ENCODE peak calls at places on chromosome 16, in ten cellular contexts. J is substantia nigra; M is WTC11; O is aorta; L is AG09309; K is globus pallidus; N is stimulated activated naive B cell treated with anti-CD40 and anti-IgM and Interleukin-4, amounts not matched to agents 10 μg/mL and 1 μg/mL and 100 μg/mL, for 72 hours; B is GDM1; D is activated CD8-positive, alpha-beta memory T cell treated with anti-CD3 and anti-CD28 coated beads, Interleukin-2, amount 50 U/mL, for 48 hours; Y is HTR-8/SVneo. S is an unnamed sample.

GRCh38 chr16:1183235-1183907 is 30.5 kb downstream of the CACNA1H start:
- DNase-seq in L (no peak), D (no peak), Y (no peak), B (no peak), M (peak; percentile 33), J (no peak), K (no peak), N (no peak), O (peak; percentile 83), S (no peak)

GRCh38 chr16:1494711-1495110 is 1.6 kb downstream of the TELO2 start:
- DNase-seq in M (no peak), J (no peak), D (no peak), N (no peak), L (no peak), B (no peak), K (no peak), O (peak; percentile 52), Y (no peak), S (no peak)

GRCh38 chr16:12323007-12323699 is 346.6 kb downstream of the SNX29 start:
- DNase-seq in J (no peak), Y (no peak), M (no peak), L (no peak), B (no peak), N (peak; percentile 81), D (peak; percentile 66), O (no peak), K (no peak), S (no peak)

GRCh38 chr16:89170346-89171215 is 967 bp upstream of the CDH15 start:
- DNase-seq in J (no peak), M (peak; percentile 92), K (no peak), O (peak; percentile 49), N (no peak), B (no peak), Y (no peak), D (no peak), L (no peak), S (no peak)

GRCh38 chr16:1580956-1581355 is 30.9 kb downstream of the IFT140 start:
- DNase-seq in L (no peak), K (no peak), M (no peak), N (no peak), J (no peak), D (no peak), Y (no peak), B (no peak), O (no peak), S (no peak)

GRCh38 chr16:66479661-66480264 is 52.7 kb downstream of the BEAN1 start:
- DNase-seq in Y (no peak), L (no peak), B (no peak), M (no peak), O (no peak), D (peak; percentile 53), K (no peak), N (no peak), J (no peak), S (no peak)

GRCh38 chr16:2715519-2715918 is 4.5 kb downstream of the PRSS27 start:
- DNase-seq in O (peak; percentile 80), J (peak; percentile 22), B (peak; percentile 70), L (no peak), N (peak; percentile 56), M (peak; percentile 72), K (no peak), D (peak; percentile 94), Y (no peak), S (peak; percentile 55)

GRCh38 chr16:56600398-56600999 is 7.9 kb upstream of the MT2A start:
- DNase-seq in O (no peak), L (no peak), D (no peak), K (peak; percentile 66), B (no peak), J (peak; percentile 59), M (peak; percentile 31), Y (peak; percentile 65), N (no peak), S (no peak)

GRCh38 chr16:89925596-89926079 is 2.5 kb downstream of the TUBB3 start:
- DNase-seq in M (peak; percentile 53), B (no peak), Y (no peak), D (peak; percentile 53), K (no peak), O (peak; percentile 53), J (no peak), L (no peak), N (no peak), S (no peak)

GRCh38 chr16:81654346-81654745 is 124.7 kb upstream of the PLCG2 start:
- DNase-seq in D (no peak), Y (no peak), B (no peak), J (no peak), L (no peak), M (no peak), K (no peak), O (no peak), N (no peak), S (no peak)

GRCh38 chr16:4316103-4316731 is 350 bp downstream of the GLIS2 start:
- DNase-seq in O (peak; percentile 54), M (no peak), L (no peak), K (no peak), D (no peak), J (no peak), N (no peak), B (no peak), Y (no peak), S (no peak)

GRCh38 chr16:54277845-54278703 is 8.5 kb downstream of the IRX3 start:
- DNase-seq in D (no peak), L (no peak), O (no peak), Y (no peak), K (peak; percentile 25), B (no peak), N (no peak), J (peak; percentile 29), M (no peak), S (no peak)

GRCh38 chr16:16790597-16790996 is 411.7 kb downstream of the NPIPA7 start:
- DNase-seq in K (no peak), D (no peak), B (no peak), J (no peak), M (no peak), N (no peak), O (no peak), L (no peak), Y (no peak), S (no peak)

GRCh38 chr16:85842848-85843247 is 43.4 kb downstream of the COX4I1 start:
- DNase-seq in D (no peak), O (peak; percentile 31), J (no peak), M (no peak), B (no peak), Y (no peak), K (no peak), L (no peak), N (no peak), S (no peak)

GRCh38 chr16:77555101-77555500 is 120.3 kb upstream of the ADAMTS18 start:
- DNase-seq in L (no peak), J (no peak), M (no peak), B (no peak), N (no peak), O (no peak), D (no peak), Y (no peak), K (no peak), S (no peak)

S was measured in KG1.